ENCODE peak calls at places on chromosomes 2 and 18, in eight cellular contexts. D is fibroblast of the aortic adventitia, A is PC-3, L is progenitor cell of endocrine pancreas, Q is brain microvascular endothelial cell, G is OCI-LY7, B is NB4, R is AG10803. J is an unnamed sample.

GRCh38 chr2:13821255-13821880 is 811.1 kb upstream of the LRATD1 start:
- DNase-seq in A (peak; percentile 64), Q (peak; percentile 80), R (peak; percentile 84), B (no peak), D (peak; percentile 93), L (no peak), G (no peak), J (no peak)

GRCh38 chr18:10566390-10566789 is 40.6 kb downstream of the NAPG start:
- DNase-seq in Q (no peak), B (no peak), R (no peak), A (no peak), G (no peak), D (no peak), L (no peak), J (no peak)

GRCh38 chr2:128301501-128301966 is 17.1 kb downstream of the HS6ST1 start:
- DNase-seq in A (no peak), Q (peak; percentile 88), R (peak; percentile 99), G (no peak), B (no peak), L (no peak), D (peak; percentile 98), J (no peak)

GRCh38 chr2:177338177-177338721 is 54.3 kb upstream of the AGPS start:
- DNase-seq in D (peak; percentile 53), A (peak; percentile 88), R (peak; percentile 67), G (no peak), Q (peak; percentile 67), B (no peak), L (no peak), J (no peak)

GRCh38 chr18:25737710-25738251 is 352.6 kb downstream of the SS18 start:
- DNase-seq in D (peak; percentile 32), R (peak; percentile 98), Q (peak; percentile 89), A (peak; percentile 16), G (no peak), B (no peak), L (no peak), J (no peak)

GRCh38 chr18:32695534-32695933 is 77.3 kb downstream of the KLHL14 start:
- DNase-seq in D (no peak), L (no peak), G (no peak), A (peak; percentile 3), B (no peak), R (no peak), Q (no peak), J (no peak)

GRCh38 chr2:169072163-169072925 is 3.0 kb downstream of the DHRS9 start:
- DNase-seq in Q (no peak), B (peak; percentile 88), L (no peak), A (no peak), G (no peak), D (no peak), R (no peak), J (no peak)

GRCh38 chr2:137380610-137381009 is 583.7 kb upstream of the HNMT start:
- DNase-seq in G (no peak), D (no peak), Q (no peak), L (no peak), R (peak; percentile 46), A (no peak), B (no peak), J (no peak)

GRCh38 chr2:191206613-191207471 is 38.4 kb upstream of the MYO1B start:
- DNase-seq in A (no peak), R (no peak), B (no peak), G (no peak), D (no peak), Q (no peak), L (no peak), J (no peak)

GRCh38 chr2:217709496-217710217 is 293.1 kb downstream of the TNS1 start:
- DNase-seq in D (no peak), B (no peak), Q (no peak), R (peak; percentile 84), L (no peak), A (peak; percentile 29), G (no peak), J (no peak)

GRCh38 chr2:166899676-166900075 is 11.4 kb downstream of the XIRP2 start:
- DNase-seq in L (no peak), D (no peak), Q (no peak), B (no peak), R (no peak), G (no peak), A (no peak), J (no peak)

GRCh38 chr2:166897666-166898065 is 9.4 kb downstream of the XIRP2 start:
- DNase-seq in Q (no peak), R (no peak), G (no peak), L (no peak), B (no peak), A (no peak), D (no peak), J (no peak)

GRCh38 chr2:166895243-166895642 is 7.0 kb downstream of the XIRP2 start:
- DNase-seq in G (no peak), A (peak; percentile 25), R (no peak), B (no peak), L (no peak), Q (no peak), D (no peak), J (no peak)

GRCh38 chr2:166900700-166901099 is 12.4 kb downstream of the XIRP2 start:
- DNase-seq in R (no peak), D (peak; percentile 22), B (peak; percentile 30), G (peak; percentile 1), A (peak; percentile 60), L (no peak), Q (peak; percentile 5), J (no peak)
- TF ChIP-seq CTCF in R (no peak), D (peak; percentile 18), B (peak; percentile 13), G (peak; percentile 45), A (peak; percentile 65), L (no peak), Q (peak; percentile 61), J (no peak)

GRCh38 chr2:29290293-29291052 is 175.3 kb downstream of the CLIP4 start:
- DNase-seq in L (no peak), Q (no peak), B (no peak), R (no peak), G (no peak), D (no peak), A (no peak), J (no peak)

GRCh38 chr2:29296585-29296984 is 181.4 kb downstream of the CLIP4 start:
- DNase-seq in L (no peak), R (no peak), G (no peak), B (no peak), A (no peak), D (no peak), Q (no peak), J (no peak)

GRCh38 chr2:29293830-29294438 is 178.7 kb downstream of the CLIP4 start:
- DNase-seq in B (peak; percentile 30), R (peak; percentile 6), Q (no peak), A (peak; percentile 71), D (peak; percentile 39), L (peak; percentile 71), G (peak; percentile 13), J (peak; percentile 31)

GRCh38 chr2:29295843-29296242 is 180.6 kb downstream of the CLIP4 start:
- DNase-seq in L (no peak), R (peak; percentile 24), A (peak; percentile 61), D (peak; percentile 21), B (peak; percentile 45), Q (no peak), G (no peak), J (no peak)
- TF ChIP-seq CTCF in L (peak; percentile 16), R (peak; percentile 47), A (peak; percentile 78), D (peak; percentile 34), B (peak; percentile 32), Q (peak; percentile 56), G (peak; percentile 47), J (peak; percentile 11)

GRCh38 chr2:74502720-74503505 is 3.5 kb upstream of the LBX2 start:
- DNase-seq in Q (peak; percentile 74), R (peak; percentile 83), G (no peak), D (peak; percentile 86), B (peak; percentile 85), L (no peak), A (no peak), J (peak; percentile 82)

GRCh38 chr2:74502147-74502719 is 2.8 kb upstream of the LBX2 start:
- DNase-seq in G (no peak), B (no peak), A (no peak), R (no peak), Q (no peak), L (no peak), D (no peak), J (peak; percentile 57)

GRCh38 chr2:74500578-74500946 is 1.2 kb upstream of the LBX2 start:
- DNase-seq in B (no peak), L (no peak), A (no peak), Q (no peak), R (no peak), G (no peak), D (no peak), J (no peak)

GRCh38 chr2:74499940-74500577 is 656 bp upstream of the LBX2 start:
- DNase-seq in A (no peak), R (no peak), L (no peak), G (no peak), D (no peak), B (no peak), Q (no peak), J (no peak)

DNA sequence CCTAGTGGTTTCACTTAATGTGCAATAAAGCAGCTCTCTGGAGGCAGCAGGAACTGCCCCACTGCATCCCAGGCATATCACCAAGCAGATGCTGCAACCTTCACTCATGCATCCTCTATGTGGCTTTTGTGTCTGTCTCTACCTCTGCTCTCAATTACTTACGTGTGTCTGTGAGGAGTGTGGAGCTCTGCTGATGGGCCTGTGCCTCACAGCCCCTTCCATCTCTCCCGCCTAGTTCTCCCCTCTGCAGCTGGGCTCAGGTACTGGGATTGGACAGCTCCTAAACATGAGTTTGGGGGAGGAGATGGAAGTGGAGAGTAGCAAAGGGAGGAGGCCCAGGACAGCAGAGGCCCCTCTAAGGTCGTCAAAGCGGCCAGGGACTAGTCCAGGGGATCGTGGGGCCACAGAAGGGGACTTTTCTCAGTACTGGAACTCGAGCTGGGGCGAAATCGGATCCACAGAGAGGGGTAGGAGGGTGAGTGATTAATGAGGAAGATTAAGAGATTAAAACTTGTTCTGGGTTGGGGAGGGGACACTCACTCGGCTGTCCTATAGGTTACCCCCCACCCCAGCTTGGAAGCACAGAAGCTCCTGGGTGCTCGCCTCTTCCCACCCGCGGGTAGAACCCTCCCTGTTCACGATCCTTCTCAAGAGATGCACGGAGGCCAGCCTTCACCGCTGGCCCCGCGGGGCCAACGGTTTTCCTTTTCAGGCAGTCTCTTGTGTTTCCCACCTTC is 2.1 kb upstream of the LBX2 start:
- DNase-seq in D (no peak), Q (no peak), A (no peak), G (no peak), L (no peak), R (no peak), B (no peak), J (peak; percentile 25)
- TF ChIP-seq CTCF in D (no peak), Q (no peak), A (no peak), G (no peak), L (no peak), R (no peak), B (no peak), J (no peak)

DNA sequence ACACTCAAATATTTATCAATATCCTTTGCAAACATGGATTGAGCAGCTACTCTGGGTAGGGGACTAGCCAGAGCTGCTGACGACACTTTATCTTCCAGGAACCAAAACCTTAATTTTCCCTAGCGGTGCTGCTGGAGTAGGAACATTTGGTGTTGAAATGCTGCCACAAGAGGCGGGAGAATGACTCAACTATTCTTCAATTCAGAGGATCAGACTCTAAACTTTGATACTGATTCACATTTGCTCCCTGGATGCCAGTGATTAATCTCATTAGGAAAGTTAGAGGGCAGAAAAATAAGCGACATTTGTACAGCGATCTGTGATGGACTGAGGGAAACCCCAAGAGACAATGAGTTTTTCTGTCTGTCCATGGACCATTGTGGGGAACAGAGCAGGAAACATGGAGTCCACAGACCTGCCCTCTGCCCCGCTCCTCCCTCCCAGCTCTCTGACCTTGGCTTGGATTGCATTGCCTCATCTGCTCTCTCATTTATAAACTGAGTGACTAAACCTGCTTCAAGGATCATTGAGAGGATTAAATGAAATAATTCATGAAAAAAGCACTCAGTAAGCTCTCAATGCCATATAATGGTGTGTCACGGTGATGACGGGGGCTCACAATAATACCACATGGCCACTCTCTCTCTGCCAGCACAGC is 12.6 kb upstream of the EPB41L3 start:
- DNase-seq in G (no peak), D (peak; percentile 66), L (no peak), Q (no peak), A (no peak), R (peak; percentile 29), B (no peak), J (no peak)
- TF ChIP-seq CTCF in G (no peak), D (peak; percentile 31), L (no peak), Q (peak; percentile 32), A (no peak), R (peak; percentile 17), B (no peak), J (no peak)

J was measured in GM20000.